ENCODE peak calls at places on chromosomes 3 and 15, in eight cellular contexts. X is cardiac muscle cell, M is GM12864, P is right atrium auricular region, S is AG04449, A is heart left ventricle, K is upper lobe of right lung, O is BJ. T is an unnamed sample.

GRCh38 chr3:122271246-122271898 is 53.7 kb upstream of the CSTA start:
- DNase-seq in X (peak; percentile 25), M (no peak), P (no peak), S (no peak), A (no peak), K (no peak), O (no peak), T (no peak)

GRCh38 chr3:129626744-129627349 is 20.4 kb upstream of the PLXND1 start:
- DNase-seq in X (peak; percentile 93), M (peak; percentile 30), P (peak; percentile 93), S (no peak), A (peak; percentile 98), K (peak; percentile 99), O (no peak), T (peak; percentile 49)

GRCh38 chr15:98881526-98882517 is 125.8 kb downstream of the PGPEP1L start:
- DNase-seq in X (peak; percentile 68), M (no peak), P (no peak), S (no peak), A (no peak), K (no peak), O (no peak), T (no peak)

GRCh38 chr3:172097585-172097984 is 58.2 kb downstream of the FNDC3B start:
- DNase-seq in X (no peak), M (no peak), P (no peak), S (no peak), A (no peak), K (no peak), O (no peak), T (no peak)

GRCh38 chr3:167651820-167652219 is 1.9 kb downstream of the WDR49 start:
- DNase-seq in X (no peak), M (no peak), P (no peak), S (no peak), A (no peak), K (no peak), O (no peak), T (no peak)

GRCh38 chr3:185831195-185831594 is 6.4 kb upstream of the IGF2BP2 start:
- DNase-seq in X (no peak), M (no peak), P (no peak), S (no peak), A (no peak), K (no peak), O (no peak), T (no peak)

GRCh38 chr15:78024883-78025282 is 52.6 kb downstream of the TBC1D2B start:
- DNase-seq in X (no peak), M (no peak), P (no peak), S (no peak), A (no peak), K (no peak), O (no peak), T (no peak)

GRCh38 chr15:51837784-51838183 is 8.3 kb downstream of the TMOD3 start:
- DNase-seq in X (peak; percentile 42), M (peak; percentile 41), P (no peak), S (no peak), A (no peak), K (no peak), O (no peak), T (no peak)

GRCh38 chr3:162034368-162034767 is 537.8 kb downstream of the OTOL1 start:
- DNase-seq in X (peak; percentile 0), M (no peak), P (no peak), S (peak; percentile 37), A (no peak), K (no peak), O (peak; percentile 56), T (no peak)

GRCh38 chr3:50189274-50189673 is 2.1 kb upstream of the GNAT1 start:
- DNase-seq in X (peak; percentile 89), M (no peak), P (peak; percentile 76), S (peak; percentile 31), A (peak; percentile 81), K (no peak), O (no peak), T (no peak)

GRCh38 chr15:24878153-24878552 is 76.6 kb upstream of the SNRPN start:
- DNase-seq in X (peak; percentile 27), M (no peak), P (no peak), S (no peak), A (peak; percentile 48), K (peak; percentile 68), O (no peak), T (no peak)

GRCh38 chr15:33154366-33155166 is 39.9 kb downstream of the FMN1 start:
- DNase-seq in X (peak; percentile 52), M (no peak), P (no peak), S (peak; percentile 86), A (peak; percentile 64), K (peak; percentile 71), O (peak; percentile 53), T (no peak)

GRCh38 chr3:78204977-78205376 is 1165.1 kb downstream of the ROBO2 start:
- DNase-seq in X (peak; percentile 66), M (no peak), P (no peak), S (peak; percentile 40), A (no peak), K (no peak), O (peak; percentile 9), T (peak; percentile 58)

GRCh38 chr3:192851821-192852352 is 65.8 kb downstream of the MB21D2 start:
- DNase-seq in X (peak; percentile 75), M (no peak), P (peak; percentile 72), S (no peak), A (peak; percentile 64), K (peak; percentile 78), O (no peak), T (peak; percentile 49)

DNA sequence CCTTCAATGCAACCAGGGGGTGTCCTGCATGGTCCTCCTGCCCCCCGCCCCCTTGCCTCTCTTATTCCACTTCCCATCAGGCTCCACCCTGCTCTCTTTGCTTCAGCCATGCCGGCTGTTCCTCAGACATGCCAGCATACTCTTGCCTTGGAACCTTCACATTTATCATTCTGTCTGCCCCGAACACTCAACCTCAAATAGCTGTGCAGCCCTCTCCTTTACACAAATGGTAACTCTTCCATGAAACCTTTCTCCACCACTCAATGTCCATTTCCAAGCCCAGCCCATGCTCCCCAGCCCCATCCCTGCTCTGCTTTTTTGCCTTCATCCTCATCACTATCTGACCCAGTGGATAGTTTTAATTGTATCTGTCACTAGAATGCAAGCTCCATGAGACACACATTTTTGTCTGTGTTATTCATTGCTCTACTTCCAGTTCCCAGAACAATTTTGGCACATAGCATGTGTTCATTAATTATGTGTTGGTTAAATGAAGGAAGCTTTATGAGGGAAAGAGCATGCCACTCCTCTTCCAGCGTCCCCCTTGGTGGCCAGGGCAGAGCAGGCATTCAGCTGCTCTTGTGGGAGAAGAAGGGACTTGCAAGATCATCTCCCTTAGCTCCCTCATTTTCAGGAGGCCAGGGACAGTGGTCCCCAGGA is 654 bp upstream of the GALNT15 start:
- DNase-seq in X (no peak), M (no peak), P (no peak), S (no peak), A (no peak), K (no peak), O (peak; percentile 76), T (no peak)
- H3K4me3 ChIP-seq in X (no peak overlapping the region), M (no peak overlapping the region), P (peak overlapping the region; percentile 50), S (peak overlapping the region; percentile 65), A (peak overlapping the region; percentile 32), K (peak overlapping the region; percentile 40), O (no peak overlapping the region), T (no peak overlapping the region)

GRCh38 chr3:58824285-58824684 is 157.7 kb upstream of the FAM3D start:
- DNase-seq in X (peak; percentile 65), M (no peak), P (no peak), S (no peak), A (peak; percentile 22), K (peak; percentile 61), O (no peak), T (peak; percentile 56)
- TF ChIP-seq CTCF in X (peak; percentile 72), M (peak; percentile 59), P (peak; percentile 68), S (peak; percentile 68), A (peak; percentile 60), K (peak; percentile 51), O (peak; percentile 84), T (peak; percentile 83)

GRCh38 chr15:74212494-74212893 is 9.9 kb upstream of the STRA6 start:
- DNase-seq in X (no peak), M (peak; percentile 29), P (no peak), S (no peak), A (no peak), K (no peak), O (no peak), T (no peak)

GRCh38 chr15:74215958-74216357 is 13.4 kb upstream of the STRA6 start:
- DNase-seq in X (no peak), M (no peak), P (no peak), S (no peak), A (no peak), K (no peak), O (no peak), T (no peak)

GRCh38 chr15:74216949-74217348 is 14.4 kb upstream of the STRA6 start:
- DNase-seq in X (no peak), M (no peak), P (no peak), S (no peak), A (no peak), K (no peak), O (no peak), T (no peak)

GRCh38 chr15:74213858-74214284 is 11.3 kb upstream of the STRA6 start:
- DNase-seq in X (no peak), M (no peak), P (no peak), S (no peak), A (no peak), K (no peak), O (no peak), T (no peak)

DNA sequence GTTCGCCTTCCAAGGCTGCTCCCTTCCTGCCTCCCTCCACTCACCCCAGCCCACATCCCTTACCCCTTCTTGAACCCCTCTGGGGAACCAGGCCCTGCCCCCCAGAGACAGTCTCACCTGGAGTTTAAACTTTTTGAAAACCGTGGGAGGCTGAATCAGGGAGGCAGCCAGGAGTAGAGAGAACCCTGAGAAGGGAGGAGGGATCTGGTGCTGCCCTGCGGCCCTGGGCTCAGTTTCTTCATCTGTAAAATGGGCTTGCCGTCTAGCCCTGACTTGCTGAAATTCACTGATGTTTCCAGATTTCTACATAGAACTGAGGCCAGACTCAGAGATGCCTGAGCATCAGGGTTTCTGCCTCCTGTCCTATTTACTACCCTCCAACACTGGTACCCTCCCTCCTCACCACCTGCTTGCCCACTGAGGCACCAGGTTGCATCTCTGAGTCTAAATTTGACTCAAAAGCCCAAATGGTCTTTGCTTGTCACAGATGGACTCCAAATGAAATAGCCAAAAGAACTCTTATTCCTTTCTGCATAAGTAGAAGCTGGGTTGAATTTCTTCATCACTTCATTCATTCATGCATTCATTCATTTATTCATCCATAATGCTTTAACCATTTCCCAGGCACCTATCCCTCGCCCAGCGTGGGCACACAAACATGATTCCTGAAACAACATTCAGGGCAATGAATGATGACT is 11.9 kb upstream of the STRA6 start:
- DNase-seq in X (no peak), M (no peak), P (no peak), S (no peak), A (no peak), K (no peak), O (no peak), T (no peak)
- H3K4me3 ChIP-seq in X (no peak overlapping the region), M (no peak overlapping the region), P (no peak overlapping the region), S (no peak overlapping the region), A (no peak overlapping the region), K (no peak overlapping the region), O (no peak overlapping the region), T (no peak overlapping the region)

DNA sequence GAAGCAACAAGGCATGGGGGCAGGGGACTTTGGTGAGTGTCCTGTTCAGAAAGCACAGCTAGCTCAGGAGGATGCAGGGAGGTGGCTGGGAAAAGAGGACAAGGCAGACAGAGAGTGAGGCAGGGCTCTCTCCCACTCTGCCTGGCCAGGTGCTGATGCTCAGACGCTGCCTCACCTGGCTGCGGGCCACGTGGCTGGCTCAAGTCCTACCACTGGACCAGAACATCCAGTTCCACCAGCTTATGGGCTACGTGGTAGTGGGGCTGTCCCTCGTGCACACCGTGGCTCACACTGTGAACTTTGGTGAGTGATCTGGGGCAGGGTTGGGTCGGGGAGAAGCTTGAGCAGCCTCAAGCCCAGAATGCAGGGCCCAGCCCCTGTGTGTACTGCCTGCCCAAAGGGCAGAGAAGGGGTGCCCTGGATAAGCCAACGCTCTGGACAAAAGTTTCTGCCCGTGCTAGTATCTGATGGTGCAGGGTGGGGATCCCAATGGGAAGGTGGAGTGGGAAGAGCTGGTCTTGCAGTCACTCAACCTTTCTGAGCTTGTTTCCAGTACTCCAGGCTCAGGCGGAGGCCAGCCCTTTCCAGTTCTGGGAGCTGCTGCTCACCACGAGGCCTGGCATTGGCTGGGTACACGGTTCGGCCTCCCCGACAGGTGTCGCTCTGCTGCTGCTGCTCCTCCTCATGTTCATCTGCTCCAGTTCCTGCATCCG is 20.9 kb downstream of the NOX5 start:
- DNase-seq in X (peak; percentile 23), M (no peak), P (peak; percentile 2), S (no peak), A (no peak), K (no peak), O (no peak), T (no peak)
- TF ChIP-seq CTCF in X (peak; percentile 37), M (peak; percentile 65), P (no peak), S (peak; percentile 43), A (no peak), K (no peak), O (no peak), T (peak; percentile 15)